ENCODE peak calls at places on chromosomes 16 and 17, in five cellular contexts. One of them, this sample, is unnamed.

GRCh38 chr16:4954714-4955113 is 3.4 kb upstream of the SEC14L5 start:
- DNase-seq in cardiac muscle cell: no peak
- DNase-seq in prostate gland: no peak
- DNase-seq in sigmoid colon: no peak
- DNase-seq in kidney epithelial cell: no peak
- DNase-seq in this sample: no peak

GRCh38 chr17:41098476-41098875 is 534 bp upstream of the KRTAP4-8 start:
- DNase-seq in prostate gland: no peak
- DNase-seq in sigmoid colon: no peak
- DNase-seq in kidney epithelial cell: no peak
- DNase-seq in cardiac muscle cell: no peak
- DNase-seq in this sample: no peak

GRCh38 chr17:48215583-48216139 is 108.1 kb downstream of the SNX11 start:
- DNase-seq in cardiac muscle cell: peak
- DNase-seq in sigmoid colon: no peak
- DNase-seq in prostate gland: no peak
- DNase-seq in kidney epithelial cell: no peak
- DNase-seq in this sample: no peak

GRCh38 chr17:79790805-79791353 is 6.0 kb downstream of the CBX8 start:
- DNase-seq in kidney epithelial cell: no peak
- DNase-seq in prostate gland: no peak
- DNase-seq in cardiac muscle cell: no peak
- DNase-seq in sigmoid colon: no peak
- DNase-seq in this sample: no peak

GRCh38 chr16:867421-868385 is 67.2 kb upstream of the GNG13 start:
- DNase-seq in prostate gland: no peak
- DNase-seq in kidney epithelial cell: no peak
- DNase-seq in cardiac muscle cell: no peak
- DNase-seq in sigmoid colon: peak
- DNase-seq in this sample: no peak

GRCh38 chr17:45371414-45372324 is 54.8 kb upstream of the MAP3K14 start:
- DNase-seq in prostate gland: peak
- DNase-seq in kidney epithelial cell: peak
- DNase-seq in cardiac muscle cell: peak
- DNase-seq in sigmoid colon: peak
- DNase-seq in this sample: peak

GRCh38 chr17:4636474-4637100 is 4.9 kb downstream of the ALOX15 start:
- DNase-seq in cardiac muscle cell: no peak
- DNase-seq in kidney epithelial cell: no peak
- DNase-seq in sigmoid colon: no peak
- DNase-seq in prostate gland: no peak
- DNase-seq in this sample: no peak

GRCh38 chr16:70253291-70254094 is 1.8 kb upstream of the EXOSC6 start:
- DNase-seq in prostate gland: no peak
- DNase-seq in sigmoid colon: no peak
- DNase-seq in kidney epithelial cell: no peak
- DNase-seq in cardiac muscle cell: peak
- DNase-seq in this sample: no peak

GRCh38 chr17:63601439-63602371 is 1.0 kb downstream of the TACO1 start:
- DNase-seq in cardiac muscle cell: peak
- DNase-seq in kidney epithelial cell: no peak
- DNase-seq in sigmoid colon: no peak
- DNase-seq in prostate gland: no peak
- DNase-seq in this sample: no peak

GRCh38 chr16:85390511-85391174 is 222.5 kb upstream of the GSE1 start:
- DNase-seq in cardiac muscle cell: peak
- DNase-seq in kidney epithelial cell: peak
- DNase-seq in sigmoid colon: peak
- DNase-seq in prostate gland: peak
- DNase-seq in this sample: peak

GRCh38 chr16:275041-275621 is 613 bp downstream of the RGS11 start:
- DNase-seq in kidney epithelial cell: no peak
- DNase-seq in prostate gland: no peak
- DNase-seq in cardiac muscle cell: no peak
- DNase-seq in sigmoid colon: no peak
- DNase-seq in this sample: no peak

GRCh38 chr17:43813386-43813785 is 19.6 kb downstream of the MPP3 start:
- DNase-seq in prostate gland: no peak
- DNase-seq in sigmoid colon: peak
- DNase-seq in cardiac muscle cell: no peak
- DNase-seq in kidney epithelial cell: no peak
- DNase-seq in this sample: no peak

GRCh38 chr17:60361889-60362288 is 30.0 kb downstream of the USP32 start:
- DNase-seq in cardiac muscle cell: no peak
- DNase-seq in prostate gland: no peak
- DNase-seq in sigmoid colon: no peak
- DNase-seq in kidney epithelial cell: no peak
- DNase-seq in this sample: no peak

GRCh38 chr16:880471-881171 is 80.1 kb upstream of the GNG13 start:
- DNase-seq in cardiac muscle cell: no peak
- DNase-seq in prostate gland: no peak
- DNase-seq in sigmoid colon: peak
- DNase-seq in kidney epithelial cell: no peak
- DNase-seq in this sample: no peak

GRCh38 chr17:4220655-4221054 is 43.1 kb downstream of the ANKFY1 start:
- DNase-seq in prostate gland: peak
- DNase-seq in sigmoid colon: peak
- DNase-seq in cardiac muscle cell: peak
- DNase-seq in kidney epithelial cell: no peak
- DNase-seq in this sample: no peak

GRCh38 chr17:75242461-75243042 is 18.9 kb downstream of the GGA3 start:
- DNase-seq in prostate gland: no peak
- DNase-seq in kidney epithelial cell: no peak
- DNase-seq in sigmoid colon: no peak
- DNase-seq in cardiac muscle cell: no peak
- DNase-seq in this sample: no peak

GRCh38 chr16:66226762-66227161 is 139.7 kb upstream of the CDH5 start:
- DNase-seq in prostate gland: no peak
- DNase-seq in sigmoid colon: no peak
- DNase-seq in cardiac muscle cell: no peak
- DNase-seq in kidney epithelial cell: no peak
- DNase-seq in this sample: no peak

GRCh38 chr16:57826706-57827625 is 24.7 kb upstream of the KIFC3 start:
- DNase-seq in sigmoid colon: no peak
- DNase-seq in cardiac muscle cell: no peak
- DNase-seq in kidney epithelial cell: no peak
- DNase-seq in prostate gland: no peak
- DNase-seq in this sample: no peak

GRCh38 chr16:63655846-63656245 is 1466.0 kb downstream of the CDH11 start:
- DNase-seq in sigmoid colon: no peak
- DNase-seq in prostate gland: no peak
- DNase-seq in kidney epithelial cell: no peak
- DNase-seq in cardiac muscle cell: no peak
- DNase-seq in this sample: no peak

GRCh38 chr17:27633312-27634025 is 2.5 kb downstream of the LGALS9 start:
- DNase-seq in sigmoid colon: no peak
- DNase-seq in kidney epithelial cell: no peak
- DNase-seq in cardiac muscle cell: peak
- DNase-seq in prostate gland: no peak
- DNase-seq in this sample: no peak

GRCh38 chr16:86547286-86547685 is 7.7 kb downstream of the MTHFSD start:
- DNase-seq in cardiac muscle cell: no peak
- DNase-seq in prostate gland: no peak
- DNase-seq in sigmoid colon: peak
- DNase-seq in kidney epithelial cell: no peak
- DNase-seq in this sample: no peak

GRCh38 chr17:7552621-7553051 is 3.8 kb downstream of the TNFSF12 start:
- DNase-seq in kidney epithelial cell: no peak
- DNase-seq in prostate gland: no peak
- DNase-seq in cardiac muscle cell: no peak
- DNase-seq in sigmoid colon: no peak
- DNase-seq in this sample: no peak

GRCh38 chr16:69709456-69710084 is 16.8 kb downstream of the NQO1 start:
- DNase-seq in kidney epithelial cell: no peak
- DNase-seq in prostate gland: peak
- DNase-seq in cardiac muscle cell: peak
- DNase-seq in sigmoid colon: no peak
- DNase-seq in this sample: peak

GRCh38 chr16:30615358-30616076 is 5.3 kb upstream of the ZNF689 start:
- DNase-seq in sigmoid colon: no peak
- DNase-seq in prostate gland: peak
- DNase-seq in kidney epithelial cell: no peak
- DNase-seq in cardiac muscle cell: peak
- DNase-seq in this sample: no peak

GRCh38 chr16:4081035-4081434 is 35.2 kb downstream of the ADCY9 start:
- DNase-seq in sigmoid colon: no peak
- DNase-seq in prostate gland: no peak
- DNase-seq in cardiac muscle cell: no peak
- DNase-seq in kidney epithelial cell: no peak
- DNase-seq in this sample: no peak

GRCh38 chr17:78058001-78058400 is 70.6 kb downstream of the TMC6 start:
- DNase-seq in cardiac muscle cell: no peak
- DNase-seq in kidney epithelial cell: no peak
- DNase-seq in prostate gland: no peak
- DNase-seq in sigmoid colon: no peak
- DNase-seq in this sample: no peak

GRCh38 chr16:78925071-78925714 is 675.3 kb downstream of the MAF start:
- DNase-seq in cardiac muscle cell: no peak
- DNase-seq in kidney epithelial cell: no peak
- DNase-seq in sigmoid colon: no peak
- DNase-seq in prostate gland: no peak
- DNase-seq in this sample: no peak

GRCh38 chr16:89119161-89119621 is 25.5 kb downstream of the ACSF3 start:
- DNase-seq in cardiac muscle cell: no peak
- DNase-seq in sigmoid colon: no peak
- DNase-seq in kidney epithelial cell: no peak
- DNase-seq in prostate gland: no peak
- DNase-seq in this sample: no peak

GRCh38 chr17:45326566-45326965 is 9.7 kb upstream of the MAP3K14 start:
- DNase-seq in cardiac muscle cell: no peak
- DNase-seq in kidney epithelial cell: no peak
- DNase-seq in sigmoid colon: peak
- DNase-seq in prostate gland: no peak
- DNase-seq in this sample: no peak

GRCh38 chr16:89061590-89062380 is 31.9 kb upstream of the ACSF3 start:
- DNase-seq in kidney epithelial cell: no peak
- DNase-seq in cardiac muscle cell: no peak
- DNase-seq in sigmoid colon: no peak
- DNase-seq in prostate gland: no peak
- DNase-seq in this sample: no peak

GRCh38 chr16:12271006-12271405 is 294.5 kb downstream of the SNX29 start:
- DNase-seq in cardiac muscle cell: peak
- DNase-seq in prostate gland: no peak
- DNase-seq in kidney epithelial cell: no peak
- DNase-seq in sigmoid colon: no peak
- DNase-seq in this sample: no peak

DNA sequence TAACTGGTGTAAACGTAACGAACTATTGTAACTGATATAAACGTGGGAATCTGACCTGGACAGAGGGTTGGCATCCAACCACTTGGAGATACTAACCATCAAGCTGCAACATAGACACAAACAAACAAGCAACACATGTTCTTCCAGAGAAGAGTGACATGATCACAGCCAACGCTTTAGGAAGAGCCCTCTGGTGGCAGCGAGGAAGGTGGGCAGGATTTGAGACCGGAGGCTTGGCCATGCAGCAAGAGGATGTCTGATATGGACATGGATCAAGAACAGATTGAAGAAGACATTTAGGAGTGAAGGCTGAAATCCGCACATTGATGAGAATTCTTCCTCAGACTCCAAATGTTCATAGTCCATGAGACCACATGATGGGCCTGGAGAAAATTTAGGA is 40.3 kb upstream of the TNRC6A start:
- DNase-seq in kidney epithelial cell: no peak
- DNase-seq in prostate gland: no peak
- DNase-seq in cardiac muscle cell: peak
- DNase-seq in sigmoid colon: no peak
- DNase-seq in this sample: no peak
- TF ChIP-seq CTCF in kidney epithelial cell: peak
- TF ChIP-seq CTCF in prostate gland: peak
- TF ChIP-seq CTCF in cardiac muscle cell: peak
- TF ChIP-seq CTCF in sigmoid colon: no peak
- TF ChIP-seq CTCF in this sample: peak

DNA sequence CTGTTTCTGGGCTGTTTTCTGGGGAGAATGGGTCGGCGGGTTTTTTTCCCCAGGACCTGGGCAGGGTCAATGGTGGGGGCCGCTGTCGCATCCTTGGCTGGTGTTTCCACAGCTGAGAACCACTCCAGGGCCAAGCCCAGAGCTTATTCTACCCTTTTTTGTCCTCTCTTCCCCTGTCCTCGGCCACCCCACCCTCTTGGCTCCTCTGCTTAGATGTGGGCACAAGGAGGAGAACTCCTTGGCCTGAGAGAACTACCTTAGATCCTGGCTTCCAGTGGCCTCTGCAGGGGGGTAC is 4.0 kb downstream of the NOD2 start:
- DNase-seq in prostate gland: no peak
- DNase-seq in kidney epithelial cell: no peak
- DNase-seq in sigmoid colon: no peak
- DNase-seq in cardiac muscle cell: no peak
- DNase-seq in this sample: no peak
- H3K4me3 ChIP-seq in prostate gland: no peak
- H3K4me3 ChIP-seq in kidney epithelial cell: no peak
- H3K4me3 ChIP-seq in sigmoid colon: peak
- H3K4me3 ChIP-seq in cardiac muscle cell: no peak
- H3K4me3 ChIP-seq in this sample: no peak

DNA sequence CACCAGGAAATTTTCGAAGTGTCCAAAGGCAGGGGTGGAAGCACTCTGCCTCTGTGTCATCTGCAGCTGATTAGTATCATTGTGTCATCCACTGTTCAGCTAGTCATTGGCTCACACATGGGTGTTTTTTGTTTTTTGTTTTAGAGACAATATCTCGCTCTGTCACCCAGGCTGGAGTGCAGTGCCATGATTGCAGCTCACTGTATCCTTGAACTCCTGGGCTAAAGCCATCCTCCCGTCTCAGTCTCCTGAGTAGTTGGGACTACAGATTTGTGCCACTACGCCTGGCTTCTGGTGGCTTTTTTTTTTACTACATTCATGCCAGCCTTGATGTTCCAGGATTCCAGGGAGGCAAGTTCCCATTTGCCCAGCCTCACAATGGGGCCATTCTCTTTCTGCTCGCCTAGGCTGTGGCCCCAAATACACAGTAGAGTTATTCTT is 32.5 kb upstream of the MYO18A start:
- DNase-seq in cardiac muscle cell: no peak
- DNase-seq in prostate gland: no peak
- DNase-seq in kidney epithelial cell: no peak
- DNase-seq in sigmoid colon: no peak
- DNase-seq in this sample: no peak
- TF ChIP-seq CTCF in cardiac muscle cell: no peak
- TF ChIP-seq CTCF in prostate gland: no peak
- TF ChIP-seq CTCF in kidney epithelial cell: no peak
- TF ChIP-seq CTCF in sigmoid colon: no peak
- TF ChIP-seq CTCF in this sample: no peak

GRCh38 chr17:59221159-59221847 is 992 bp downstream of the GDPD1 start:
- DNase-seq in kidney epithelial cell: no peak
- DNase-seq in sigmoid colon: no peak
- DNase-seq in prostate gland: no peak
- DNase-seq in cardiac muscle cell: no peak
- DNase-seq in this sample: no peak

GRCh38 chr17:59220328-59221158 is at the start of gene GDPD1:
- DNase-seq in sigmoid colon: peak
- DNase-seq in kidney epithelial cell: peak
- DNase-seq in prostate gland: peak
- DNase-seq in cardiac muscle cell: peak
- DNase-seq in this sample: peak

GRCh38 chr17:59219370-59219769 is 941 bp upstream of the GDPD1 start:
- DNase-seq in sigmoid colon: no peak
- DNase-seq in prostate gland: no peak
- DNase-seq in kidney epithelial cell: no peak
- DNase-seq in cardiac muscle cell: no peak
- DNase-seq in this sample: no peak

GRCh38 chr17:59223813-59224212 is 3.5 kb downstream of the GDPD1 start:
- DNase-seq in cardiac muscle cell: no peak
- DNase-seq in sigmoid colon: no peak
- DNase-seq in prostate gland: no peak
- DNase-seq in kidney epithelial cell: no peak
- DNase-seq in this sample: no peak

GRCh38 chr17:59219992-59220327 is 351 bp upstream of the GDPD1 start:
- DNase-seq in kidney epithelial cell: no peak
- DNase-seq in cardiac muscle cell: no peak
- DNase-seq in sigmoid colon: no peak
- DNase-seq in prostate gland: no peak
- DNase-seq in this sample: no peak
- H3K4me3 ChIP-seq in kidney epithelial cell: peak
- H3K4me3 ChIP-seq in cardiac muscle cell: no peak
- H3K4me3 ChIP-seq in sigmoid colon: peak
- H3K4me3 ChIP-seq in prostate gland: peak
- H3K4me3 ChIP-seq in this sample: peak